ENCODE peak calls at places on chromosomes 5 and 9, in five cellular contexts. G is GM12878, X is A549, Q is SK-N-SH, M is GM23338. B is an unnamed sample.

GRCh38 chr9:76818271-76818670 is 54.0 kb downstream of the PCA3 start:
- DNase-seq in G (no peak), X (peak), Q (no peak), M (no peak), B (peak)

GRCh38 chr5:136249678-136250266 is 56.8 kb upstream of the SMIM32 start:
- DNase-seq in G (no peak), X (peak), Q (peak), M (peak), B (peak)

GRCh38 chr9:136539427-136540412 is 6.1 kb downstream of the NOTCH1 start:
- DNase-seq in G (peak), X (no peak), Q (no peak), M (peak), B (peak)

GRCh38 chr5:154359222-154359583 is 86.6 kb upstream of the SAP30L start:
- DNase-seq in G (no peak), X (no peak), Q (peak), M (no peak), B (no peak)

GRCh38 chr5:63070001-63070400 is 491.4 kb downstream of the LRRC70 start:
- DNase-seq in G (no peak), X (no peak), Q (no peak), M (peak), B (no peak)

GRCh38 chr9:93292664-93293328 is 108.9 kb downstream of the WNK2 start:
- DNase-seq in G (no peak), X (no peak), Q (no peak), M (no peak), B (no peak)

GRCh38 chr5:133749331-133749985 is 137.1 kb upstream of the FSTL4 start:
- DNase-seq in G (no peak), X (no peak), Q (no peak), M (no peak), B (no peak)

GRCh38 chr5:177189416-177189815 is 55.8 kb downstream of the NSD1 start:
- DNase-seq in G (no peak), X (no peak), Q (no peak), M (no peak), B (no peak)

GRCh38 chr5:119597728-119598298 is 31.5 kb upstream of the FAM170A start:
- DNase-seq in G (no peak), X (no peak), Q (no peak), M (no peak), B (no peak)

GRCh38 chr9:87674565-87675299 is 51.2 kb upstream of the CTSL start:
- DNase-seq in G (no peak), X (no peak), Q (no peak), M (no peak), B (peak)

GRCh38 chr5:176490291-176490690 is 42.1 kb downstream of the FAF2 start:
- DNase-seq in G (no peak), X (peak), Q (no peak), M (no peak), B (no peak)

GRCh38 chr9:96045811-96046210 is 170.3 kb downstream of the ERCC6L2 start:
- DNase-seq in G (no peak), X (no peak), Q (no peak), M (no peak), B (no peak)

GRCh38 chr5:179192185-179192890 is 132.2 kb downstream of the ZNF354C start:
- DNase-seq in G (no peak), X (no peak), Q (peak), M (no peak), B (no peak)

GRCh38 chr9:134159566-134160245 is 4.7 kb downstream of the RNU6ATAC start:
- DNase-seq in G (no peak), X (no peak), Q (no peak), M (no peak), B (no peak)

GRCh38 chr9:134158242-134158641 is 6.1 kb downstream of the RNU6ATAC start:
- DNase-seq in G (no peak), X (no peak), Q (no peak), M (no peak), B (no peak)

GRCh38 chr9:134157378-134157885 is 6.9 kb downstream of the RNU6ATAC start:
- DNase-seq in G (no peak), X (no peak), Q (no peak), M (no peak), B (no peak)

GRCh38 chr9:134156564-134157377 is 7.6 kb downstream of the RNU6ATAC start:
- DNase-seq in G (no peak), X (no peak), Q (no peak), M (no peak), B (no peak)

DNA sequence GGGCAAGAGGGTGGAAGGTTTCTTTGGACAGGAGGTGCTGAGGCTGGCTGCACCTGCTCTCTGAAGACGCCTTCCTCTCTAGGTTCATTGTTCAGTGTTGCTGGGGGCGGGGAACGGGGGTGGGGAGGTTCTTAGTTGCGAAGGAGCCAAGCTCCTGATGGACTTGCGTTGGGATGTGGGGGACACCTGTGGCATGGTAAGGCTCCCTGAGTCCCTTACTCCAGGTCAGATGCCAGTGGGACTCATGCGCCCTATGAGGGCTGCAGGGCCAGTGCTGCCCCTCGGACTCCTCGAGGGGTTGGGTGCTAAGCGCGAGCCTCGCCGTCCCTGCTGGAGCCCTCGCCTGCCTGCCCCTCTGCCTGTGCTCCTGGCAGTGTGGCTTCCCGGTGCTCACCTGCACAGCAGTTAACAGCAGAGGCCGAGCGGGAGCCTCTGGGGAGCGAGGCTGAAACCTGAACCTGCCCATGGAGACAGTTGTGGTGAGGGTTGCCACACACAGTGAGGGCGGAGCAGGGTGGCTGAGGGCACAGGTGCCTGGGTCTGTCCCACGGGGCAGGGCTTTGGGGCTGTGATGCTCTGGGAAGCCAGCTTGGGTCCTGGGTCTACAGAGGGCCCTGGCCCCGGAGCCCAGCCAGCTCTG is 5.5 kb downstream of the RNU6ATAC start:
- DNase-seq in G (no peak), X (no peak), Q (no peak), M (no peak), B (no peak)
- H3K4me2 ChIP-seq in G (no peak), X (no peak), Q (no peak), M (no peak), B (no peak)

DNA sequence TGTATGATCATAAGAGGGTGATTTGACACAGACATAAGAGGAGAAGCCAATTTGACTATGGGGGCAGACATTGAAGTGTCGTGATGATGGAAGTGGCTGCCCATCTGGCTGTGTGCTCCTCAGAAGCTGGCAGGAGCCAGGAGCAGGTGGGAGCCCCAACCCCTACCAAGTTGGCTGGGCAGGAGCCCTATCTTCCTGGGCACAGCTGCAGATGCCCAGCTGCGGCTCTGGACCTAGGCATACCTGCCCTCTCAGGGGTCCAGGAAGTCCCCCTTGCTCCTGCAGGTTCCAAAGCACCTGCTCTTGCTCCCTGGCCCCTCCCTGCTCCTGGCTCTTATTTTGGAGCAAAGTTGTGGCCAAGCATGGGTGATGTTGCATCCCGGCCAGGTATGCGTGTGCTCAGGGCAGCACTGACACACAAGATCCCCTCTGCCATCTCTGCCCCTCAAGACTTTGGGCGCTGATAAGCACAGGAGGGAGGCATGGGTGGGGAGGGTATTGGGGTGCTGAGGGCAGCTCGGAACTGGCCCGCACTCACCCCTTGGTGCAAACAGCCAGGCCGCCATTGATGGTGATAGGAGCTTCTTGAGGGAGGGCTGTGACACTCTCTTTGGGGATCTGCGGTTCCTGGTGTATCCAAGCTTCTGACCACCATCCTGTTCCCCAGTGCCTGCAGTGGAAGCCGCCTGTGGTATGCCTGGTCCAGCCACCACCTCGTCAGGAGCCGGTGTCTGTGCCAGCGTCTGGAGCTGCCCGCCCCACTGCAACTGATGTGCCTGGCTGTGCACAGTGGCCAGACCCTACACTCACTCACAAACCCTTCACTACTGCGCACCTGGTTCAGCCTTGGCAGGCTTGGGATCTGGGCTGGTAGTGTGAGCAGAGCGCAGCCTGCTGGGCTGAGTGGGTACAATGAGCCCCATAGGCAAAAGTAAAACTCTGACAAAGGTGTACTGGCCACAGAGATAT is 230.9 kb downstream of the CDH9 start:
- DNase-seq in G (no peak), X (no peak), Q (no peak), M (peak), B (no peak)
- TF ChIP-seq REST in G (no peak), X (no peak), Q (no peak), M (no peak), B (no peak)

GRCh38 chr9:18255158-18255629 is 218.8 kb upstream of the ADAMTSL1 start:
- DNase-seq in G (peak), X (peak), Q (peak), M (peak), B (peak)

GRCh38 chr9:18256574-18256973 is 217.4 kb upstream of the ADAMTSL1 start:
- DNase-seq in G (no peak), X (no peak), Q (no peak), M (peak), B (no peak)

GRCh38 chr9:18250051-18250450 is 223.9 kb upstream of the ADAMTSL1 start:
- DNase-seq in G (no peak), X (no peak), Q (no peak), M (no peak), B (no peak)

GRCh38 chr9:18255747-18256146 is 218.2 kb upstream of the ADAMTSL1 start:
- DNase-seq in G (no peak), X (no peak), Q (peak), M (no peak), B (no peak)

DNA sequence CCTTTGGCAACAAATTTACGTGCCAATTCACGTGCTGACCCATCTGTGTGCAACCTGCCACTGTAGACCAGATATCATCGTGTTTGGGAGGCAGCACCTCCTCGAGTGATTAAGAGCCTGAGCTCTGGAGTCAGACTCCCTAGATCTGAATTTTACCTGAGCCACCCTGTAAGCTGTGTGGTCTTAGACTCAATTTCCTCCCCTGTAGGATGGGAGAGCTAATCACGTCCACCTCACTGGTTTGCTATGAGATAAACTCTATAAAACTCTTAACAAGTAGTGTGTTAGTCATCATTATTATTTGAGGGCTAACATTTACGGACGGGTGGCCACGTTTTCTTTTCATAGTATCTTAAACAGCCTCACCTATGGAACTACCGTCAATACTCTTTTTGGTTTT is 220.0 kb upstream of the ADAMTSL1 start:
- DNase-seq in G (no peak), X (no peak), Q (no peak), M (no peak), B (no peak)
- H3K4me2 ChIP-seq in G (no peak), X (no peak), Q (no peak), M (no peak), B (no peak)

DNA sequence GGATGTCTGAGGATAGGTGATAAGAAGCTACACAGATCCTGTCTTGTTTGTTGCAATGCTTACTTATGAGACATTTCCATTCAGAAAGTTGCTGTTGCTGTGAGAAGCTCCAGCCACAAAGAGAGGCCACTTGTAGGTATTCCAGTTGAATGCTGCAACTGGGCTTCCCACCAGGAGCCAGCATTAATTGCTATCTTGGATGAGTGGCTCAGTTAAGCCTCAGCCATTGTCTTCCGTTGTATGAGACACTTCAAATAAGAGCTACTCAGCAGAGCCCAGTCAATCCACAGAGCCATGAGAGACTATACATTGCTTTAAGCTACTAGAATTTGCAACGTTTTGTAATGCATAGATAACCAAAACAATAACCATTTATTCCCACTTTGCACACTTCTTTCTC is 104.3 kb upstream of the ARRDC3 start:
- DNase-seq in G (no peak), X (no peak), Q (no peak), M (no peak), B (no peak)
- TF ChIP-seq REST in G (no peak), X (no peak), Q (no peak), M (no peak), B (no peak)

B was measured in K562.